ENCODE peak calls at places on chromosomes 3 and 15, in nine cellular contexts. J is nephron progenitor cell; G is H1; E is endothelial cell; L is choroid plexus epithelial cell; Y is CD4-positive, alpha-beta T cell; Z is dorsolateral prefrontal cortex; S is body of pancreas; P is Calu3. B is an unnamed sample.

GRCh38 chr15:99732711-99733267 is 448 bp downstream of the LYSMD4 start:
- DNase-seq in S (peak), J (peak), Z (no peak), E (peak), P (peak), L (no peak), Y (no peak), G (no peak), B (no peak)

GRCh38 chr3:36904641-36905040 is 40.2 kb downstream of the TRANK1 start:
- DNase-seq in Y (no peak), J (no peak), P (peak), Z (no peak), L (peak), E (no peak), G (peak), S (peak), B (no peak)

GRCh38 chr3:17749705-17750293 is 7.4 kb upstream of the TBC1D5 start:
- DNase-seq in E (no peak), P (no peak), J (no peak), L (no peak), Z (no peak), Y (no peak), G (no peak), S (no peak), B (no peak)

GRCh38 chr3:106161236-106161635 is 292.4 kb upstream of the CBLB start:
- DNase-seq in J (peak), E (no peak), P (no peak), Y (no peak), L (no peak), Z (no peak), G (no peak), S (no peak), B (no peak)

GRCh38 chr3:112651516-112651915 is 10.6 kb upstream of the CCDC80 start:
- DNase-seq in Z (no peak), P (no peak), S (no peak), J (no peak), E (no peak), G (no peak), L (peak), Y (no peak), B (no peak)

GRCh38 chr3:39146083-39146501 is 7.3 kb downstream of the CSRNP1 start:
- DNase-seq in S (no peak), Y (no peak), G (no peak), P (no peak), Z (no peak), J (no peak), L (peak), E (no peak), B (no peak)

GRCh38 chr3:25895443-25895842 is 105.6 kb downstream of the OXSM start:
- DNase-seq in Z (no peak), G (no peak), L (no peak), P (no peak), E (no peak), Y (no peak), J (no peak), S (no peak), B (no peak)

GRCh38 chr3:143831208-143831607 is 17.1 kb downstream of the SLC9A9 start:
- DNase-seq in E (no peak), S (no peak), G (no peak), Y (no peak), Z (no peak), L (peak), P (no peak), J (no peak), B (no peak)

GRCh38 chr3:65793495-65794200 is 245.1 kb downstream of the MAGI1 start:
- DNase-seq in S (no peak), G (no peak), L (no peak), P (no peak), J (no peak), Z (no peak), E (no peak), Y (no peak), B (no peak)

GRCh38 chr3:23859012-23859743 is 53.4 kb downstream of the UBE2E1 start:
- DNase-seq in S (peak), G (no peak), E (no peak), J (no peak), L (peak), Z (no peak), P (no peak), Y (no peak), B (no peak)

GRCh38 chr15:58362262-58362922 is 69.4 kb upstream of the LIPC start:
- DNase-seq in L (no peak), Y (no peak), J (no peak), G (no peak), E (no peak), Z (no peak), S (no peak), P (no peak), B (no peak)

GRCh38 chr15:36126194-36126593 is 453.2 kb upstream of the CDIN1 start:
- DNase-seq in L (no peak), S (no peak), G (no peak), Z (peak), P (no peak), Y (no peak), J (no peak), E (no peak), B (no peak)

GRCh38 chr3:122389197-122389596 is 5.2 kb downstream of the FAM162A start:
- DNase-seq in E (no peak), Y (no peak), L (no peak), G (no peak), P (no peak), J (no peak), Z (no peak), S (no peak), B (no peak)

GRCh38 chr3:141306922-141307321 is 61.4 kb upstream of the ZBTB38 start:
- DNase-seq in S (no peak), P (no peak), J (no peak), G (no peak), Z (no peak), L (no peak), Y (peak), E (no peak), B (no peak)

GRCh38 chr3:50170689-50171088 is 15.6 kb downstream of the SEMA3F start:
- DNase-seq in S (peak), E (no peak), J (no peak), G (no peak), Z (no peak), Y (no peak), L (peak), P (no peak), B (no peak)

GRCh38 chr3:78048698-78049097 is 1008.8 kb downstream of the ROBO2 start:
- DNase-seq in J (no peak), S (no peak), Z (no peak), Y (no peak), P (no peak), E (no peak), L (peak), G (no peak), B (no peak)

GRCh38 chr15:86016750-86017149 is 62.9 kb upstream of the AGBL1 start:
- DNase-seq in S (no peak), J (no peak), Y (no peak), L (no peak), G (no peak), P (no peak), E (no peak), Z (no peak), B (no peak)

GRCh38 chr3:127820871-127821853 is 1.2 kb downstream of the MGLL start:
- DNase-seq in S (no peak), G (no peak), P (no peak), Y (no peak), Z (no peak), J (no peak), E (no peak), L (peak), B (no peak)

GRCh38 chr15:77607894-77608261 is 24.8 kb downstream of the LINGO1 start:
- DNase-seq in G (no peak), S (no peak), J (no peak), E (no peak), L (no peak), P (no peak), Y (no peak), Z (no peak), B (no peak)

GRCh38 chr15:95829062-95829461 is 501.4 kb upstream of the NR2F2 start:
- DNase-seq in P (no peak), J (no peak), Z (no peak), G (no peak), S (no peak), Y (no peak), E (no peak), L (no peak), B (no peak)

GRCh38 chr15:90667063-90667754 is 49.9 kb upstream of the BLM start:
- DNase-seq in S (no peak), L (no peak), E (no peak), P (no peak), Z (no peak), G (no peak), Y (no peak), J (no peak), B (no peak)

GRCh38 chr15:52143862-52144261 is 31.3 kb upstream of the BCL2L10 start:
- DNase-seq in J (no peak), Y (no peak), Z (no peak), S (no peak), E (no peak), G (no peak), P (no peak), L (peak), B (no peak)

GRCh38 chr3:106457278-106458210 is 588.7 kb upstream of the CBLB start:
- DNase-seq in P (no peak), Z (peak), E (no peak), J (no peak), S (peak), G (no peak), Y (no peak), L (peak), B (no peak)

GRCh38 chr3:140765246-140765645 is 87.4 kb downstream of the TRIM42 start:
- DNase-seq in Z (no peak), S (no peak), E (no peak), P (no peak), G (no peak), L (no peak), Y (no peak), J (no peak), B (no peak)

GRCh38 chr15:96274698-96275097 is 55.8 kb upstream of the NR2F2 start:
- DNase-seq in J (no peak), L (peak), G (no peak), S (no peak), E (no peak), Y (no peak), Z (no peak), P (no peak), B (no peak)

DNA sequence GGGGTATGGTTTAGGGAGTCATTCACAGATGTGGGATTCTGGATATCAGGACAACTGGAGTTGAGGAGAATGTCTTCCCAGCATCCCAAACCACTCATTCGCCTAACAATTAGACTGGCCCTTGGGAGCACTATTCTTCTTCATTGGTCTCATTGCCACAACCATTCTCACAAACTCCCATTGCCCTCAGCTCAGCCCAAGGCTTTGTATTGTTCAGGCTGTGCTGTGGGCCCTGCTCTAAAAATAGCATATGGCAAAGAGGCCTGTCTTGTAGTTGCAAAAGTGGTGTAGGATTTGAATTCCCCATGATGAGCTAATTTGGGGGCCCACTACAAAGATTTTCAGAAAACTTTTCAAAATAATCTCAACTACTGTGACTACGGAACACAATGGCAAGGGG is 6.3 kb upstream of the ADAMTS9 start:
- DNase-seq in Z (no peak), J (no peak), E (no peak), G (no peak), L (no peak), Y (no peak), S (no peak), P (no peak), B (no peak)
- TF ChIP-seq CTCF in Z (no peak), J (no peak), E (no peak), G (no peak), L (no peak), Y (no peak), S (no peak), P (no peak), B (no peak)

GRCh38 chr3:135736740-135737139 is 228.8 kb upstream of the PPP2R3A start:
- DNase-seq in Z (no peak), Y (no peak), E (peak), L (no peak), S (no peak), J (no peak), P (peak), G (peak), B (no peak)
- TF ChIP-seq CTCF in Z (no peak), Y (no peak), E (peak), L (no peak), S (no peak), J (no peak), P (peak), G (peak), B (no peak)

DNA sequence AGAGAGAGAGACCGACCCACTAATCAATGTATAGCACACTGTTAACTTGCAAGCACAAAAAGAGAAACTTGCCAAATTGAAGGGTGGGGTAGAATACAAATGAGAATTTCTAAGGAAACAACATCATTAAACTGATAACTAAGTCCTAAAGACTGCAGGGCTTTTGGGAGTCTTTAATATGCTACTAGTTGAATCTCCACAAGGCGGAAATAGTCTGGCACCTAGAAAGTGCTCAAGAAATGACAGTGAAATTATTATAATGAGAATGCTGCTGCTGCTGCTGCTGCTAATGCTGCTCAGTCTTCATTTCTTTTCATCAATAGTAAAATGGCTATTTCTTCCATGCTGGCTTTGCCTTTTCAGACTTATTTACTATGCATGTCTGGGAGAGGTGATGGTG is 91.8 kb downstream of the BTD start:
- DNase-seq in E (no peak), Y (no peak), P (no peak), L (no peak), J (no peak), Z (no peak), S (no peak), G (no peak), B (no peak)
- TF ChIP-seq CTCF in E (no peak), Y (no peak), P (no peak), L (no peak), J (no peak), Z (no peak), S (no peak), G (no peak), B (no peak)

GRCh38 chr3:163056874-163057497 is 1560.4 kb downstream of the OTOL1 start:
- DNase-seq in L (peak), S (peak), J (peak), P (peak), G (no peak), Z (no peak), Y (no peak), E (peak), B (no peak)
- TF ChIP-seq CTCF in L (peak), S (peak), J (peak), P (peak), G (no peak), Z (peak), Y (no peak), E (peak), B (no peak)

DNA sequence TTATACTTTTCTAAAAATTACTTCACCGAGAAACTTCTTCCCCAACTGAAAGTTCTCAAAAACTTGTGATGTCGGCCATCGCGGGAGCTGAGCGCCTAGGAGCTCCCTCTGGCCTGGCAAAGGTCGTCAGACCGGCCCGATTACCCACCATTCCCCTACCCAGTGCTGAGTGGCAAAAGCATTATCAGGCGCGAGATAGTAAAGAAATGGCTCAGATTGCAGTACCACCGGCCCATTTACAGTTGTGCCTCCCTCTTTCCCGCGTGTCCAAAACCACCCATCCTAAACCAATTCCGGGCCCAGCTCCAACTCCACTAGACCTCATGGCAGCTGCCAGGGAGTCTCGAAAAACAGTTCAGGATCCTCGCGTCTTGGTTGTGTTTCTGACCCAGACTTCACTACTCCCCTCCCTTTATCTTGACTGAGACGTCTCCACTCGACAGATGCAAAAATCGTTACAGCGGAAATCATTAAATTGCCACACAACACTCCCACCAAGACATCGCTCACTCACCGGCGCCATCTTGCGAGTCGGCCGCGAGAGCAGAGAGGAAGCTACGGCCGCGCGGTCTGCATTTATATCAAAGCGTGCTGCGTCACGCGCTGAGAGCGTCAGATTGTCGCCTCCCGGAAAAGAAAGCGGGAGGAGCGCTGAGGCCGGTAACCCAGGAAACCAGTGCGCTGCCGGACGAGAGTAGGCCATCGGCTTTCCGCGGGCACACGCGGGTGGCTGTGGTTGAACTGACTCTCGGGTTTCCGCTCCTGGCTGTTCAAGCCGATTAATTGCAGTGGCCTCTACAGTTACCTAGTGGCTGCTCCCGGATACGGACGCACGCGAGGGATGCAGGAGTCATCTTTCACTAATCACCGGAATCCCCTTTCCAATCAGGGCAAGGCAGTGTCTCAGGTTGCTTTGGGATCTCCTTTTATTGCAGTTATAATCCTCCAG is at the start of gene RPL22L1:
- DNase-seq in Y (peak), J (peak), S (peak), L (peak), P (peak), E (peak), Z (peak), G (peak), B (peak)
- TF ChIP-seq CTCF in Y (peak), J (no peak), S (peak), L (peak), P (no peak), E (no peak), Z (peak), G (peak), B (no peak)

GRCh38 chr3:111589303-111590095 is 5.6 kb downstream of the ZBED2 start:
- DNase-seq in Y (no peak), E (no peak), P (no peak), G (no peak), L (peak), S (no peak), Z (no peak), J (no peak), B (no peak)
- TF ChIP-seq CTCF in Y (no peak), E (no peak), P (no peak), G (no peak), L (no peak), S (no peak), Z (no peak), J (no peak), B (no peak)

DNA sequence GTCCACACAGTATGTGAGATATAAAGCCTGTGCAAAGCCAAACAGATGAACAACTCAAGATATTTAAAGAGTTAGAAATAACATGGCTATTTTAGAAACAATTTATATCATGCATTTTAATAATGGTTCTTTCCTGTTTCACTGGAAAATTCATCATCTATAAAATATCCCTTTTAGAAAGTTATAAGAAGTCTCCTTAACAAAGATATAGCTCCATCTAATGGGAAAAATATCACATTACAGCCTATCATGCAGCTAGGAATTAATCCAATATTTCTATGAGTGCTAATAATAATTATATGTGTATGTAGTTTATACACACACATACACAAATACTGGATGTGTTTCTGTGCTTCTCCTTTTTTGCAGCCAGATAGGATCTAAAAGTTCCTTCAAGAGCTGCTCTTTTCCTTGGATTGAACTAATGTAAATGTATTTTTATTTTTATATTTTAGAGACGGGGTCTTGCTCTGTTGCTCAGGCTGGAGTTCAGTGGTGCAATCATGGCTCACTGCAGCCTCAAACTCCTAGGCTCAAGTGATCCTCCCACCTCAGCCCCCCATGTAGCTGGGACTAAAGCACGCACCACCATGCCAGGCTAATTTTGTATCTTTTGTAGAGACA is 21.6 kb downstream of the RPL22L1 start:
- DNase-seq in L (peak), G (no peak), S (no peak), Z (no peak), Y (no peak), P (no peak), E (no peak), J (no peak), B (no peak)
- TF ChIP-seq CTCF in L (peak), G (no peak), S (peak), Z (peak), Y (peak), P (peak), E (peak), J (peak), B (no peak)

B was measured in CD8-positive, alpha-beta T cell.